ENCODE peak calls at places on chromosomes 4 and X, in ten cellular contexts. One of them, this sample, is unnamed.

GRCh38 chr4:38842998-38843397 is 13.6 kb downstream of the TLR6 start:
- DNase-seq in HL-60: no peak
- DNase-seq in brain microvascular endothelial cell: no peak
- DNase-seq in Caco-2: no peak
- DNase-seq in psoas muscle: no peak
- DNase-seq in A549: no peak
- DNase-seq in GM12865: no peak
- DNase-seq in transverse colon: no peak
- DNase-seq in GM12878: no peak
- DNase-seq in type B pancreatic cell: no peak
- DNase-seq in this sample: no peak

GRCh38 chr4:60313616-60314015 is 886.5 kb upstream of the ADGRL3 start:
- DNase-seq in HL-60: no peak
- DNase-seq in brain microvascular endothelial cell: no peak
- DNase-seq in Caco-2: no peak
- DNase-seq in psoas muscle: no peak
- DNase-seq in A549: no peak
- DNase-seq in GM12865: no peak
- DNase-seq in transverse colon: no peak
- DNase-seq in GM12878: no peak
- DNase-seq in type B pancreatic cell: no peak
- DNase-seq in this sample: no peak

GRCh38 chrX:134764202-134764785 is 106.0 kb upstream of the PLAC1 start:
- DNase-seq in HL-60: peak; percentile 29
- DNase-seq in brain microvascular endothelial cell: no peak
- DNase-seq in Caco-2: peak; percentile 62
- DNase-seq in psoas muscle: no peak
- DNase-seq in A549: peak; percentile 82
- DNase-seq in GM12865: peak; percentile 49
- DNase-seq in transverse colon: no peak
- DNase-seq in GM12878: no peak
- DNase-seq in type B pancreatic cell: no peak
- DNase-seq in this sample: no peak

GRCh38 chrX:119762718-119763117 is 4.3 kb downstream of the SOWAHD start:
- DNase-seq in HL-60: peak; percentile 57
- DNase-seq in brain microvascular endothelial cell: no peak
- DNase-seq in Caco-2: no peak
- DNase-seq in psoas muscle: no peak
- DNase-seq in A549: no peak
- DNase-seq in GM12865: peak; percentile 37
- DNase-seq in transverse colon: no peak
- DNase-seq in GM12878: no peak
- DNase-seq in type B pancreatic cell: no peak
- DNase-seq in this sample: no peak

GRCh38 chr4:145937990-145938611 is 522 bp downstream of the ZNF827 start:
- DNase-seq in HL-60: no peak
- DNase-seq in brain microvascular endothelial cell: peak; percentile 22
- DNase-seq in Caco-2: no peak
- DNase-seq in psoas muscle: no peak
- DNase-seq in A549: peak; percentile 15
- DNase-seq in GM12865: peak; percentile 64
- DNase-seq in transverse colon: peak; percentile 28
- DNase-seq in GM12878: no peak
- DNase-seq in type B pancreatic cell: no peak
- DNase-seq in this sample: peak; percentile 63

GRCh38 chr4:173009129-173009823 is 159.3 kb upstream of the GALNT7 start:
- DNase-seq in HL-60: no peak
- DNase-seq in brain microvascular endothelial cell: no peak
- DNase-seq in Caco-2: no peak
- DNase-seq in psoas muscle: no peak
- DNase-seq in A549: no peak
- DNase-seq in GM12865: no peak
- DNase-seq in transverse colon: no peak
- DNase-seq in GM12878: no peak
- DNase-seq in type B pancreatic cell: no peak
- DNase-seq in this sample: no peak

GRCh38 chr4:39528056-39528465 is 822 bp upstream of the UGDH start:
- DNase-seq in HL-60: no peak
- DNase-seq in brain microvascular endothelial cell: peak; percentile 76
- DNase-seq in Caco-2: no peak
- DNase-seq in psoas muscle: peak; percentile 90
- DNase-seq in A549: no peak
- DNase-seq in GM12865: no peak
- DNase-seq in transverse colon: no peak
- DNase-seq in GM12878: no peak
- DNase-seq in type B pancreatic cell: no peak
- DNase-seq in this sample: no peak

GRCh38 chrX:287670-288069 is 6.5 kb downstream of the PLCXD1 start:
- DNase-seq in HL-60: no peak
- DNase-seq in brain microvascular endothelial cell: no peak
- DNase-seq in Caco-2: no peak
- DNase-seq in psoas muscle: no peak
- DNase-seq in A549: no peak
- DNase-seq in GM12865: no peak
- DNase-seq in transverse colon: no peak
- DNase-seq in GM12878: no peak
- DNase-seq in type B pancreatic cell: no peak
- DNase-seq in this sample: no peak

GRCh38 chrX:154986826-154987575 is 35.5 kb downstream of the F8 start:
- DNase-seq in HL-60: no peak
- DNase-seq in brain microvascular endothelial cell: no peak
- DNase-seq in Caco-2: no peak
- DNase-seq in psoas muscle: no peak
- DNase-seq in A549: peak; percentile 33
- DNase-seq in GM12865: peak; percentile 5
- DNase-seq in transverse colon: no peak
- DNase-seq in GM12878: no peak
- DNase-seq in type B pancreatic cell: no peak
- DNase-seq in this sample: no peak

GRCh38 chr4:23337292-23337691 is 552.6 kb downstream of the PPARGC1A start:
- DNase-seq in HL-60: no peak
- DNase-seq in brain microvascular endothelial cell: no peak
- DNase-seq in Caco-2: peak; percentile 8
- DNase-seq in psoas muscle: no peak
- DNase-seq in A549: no peak
- DNase-seq in GM12865: no peak
- DNase-seq in transverse colon: no peak
- DNase-seq in GM12878: no peak
- DNase-seq in type B pancreatic cell: no peak
- DNase-seq in this sample: no peak
- TF ChIP-seq CTCF in HL-60: no peak
- TF ChIP-seq CTCF in brain microvascular endothelial cell: peak; percentile 40
- TF ChIP-seq CTCF in Caco-2: peak; percentile 51
- TF ChIP-seq CTCF in psoas muscle: peak; percentile 25
- TF ChIP-seq CTCF in A549: no peak
- TF ChIP-seq CTCF in GM12865: no peak
- TF ChIP-seq CTCF in transverse colon: peak; percentile 34
- TF ChIP-seq CTCF in GM12878: no peak
- TF ChIP-seq CTCF in type B pancreatic cell: peak; percentile 56
- TF ChIP-seq CTCF in this sample: no peak

DNA sequence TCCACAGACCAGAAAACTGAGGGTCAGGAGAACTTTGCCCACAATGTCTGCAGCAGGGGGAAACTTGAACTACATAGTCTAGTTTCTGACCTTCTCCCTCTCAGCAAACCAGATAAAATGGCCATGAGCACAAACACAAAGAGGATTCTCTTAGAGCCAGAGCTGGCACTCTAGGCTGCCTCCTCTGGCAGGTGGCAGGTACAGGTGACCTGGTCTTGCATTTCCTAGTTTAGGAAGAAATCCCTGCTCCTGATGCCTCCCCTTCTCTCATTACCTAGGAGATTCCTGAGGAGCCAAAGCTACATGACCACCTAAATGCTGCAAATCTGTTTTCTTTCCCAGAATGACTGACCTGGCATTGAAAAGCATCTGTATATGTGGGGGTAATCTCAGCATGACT is 45.1 kb downstream of the ARHGEF9 start:
- DNase-seq in HL-60: no peak
- DNase-seq in brain microvascular endothelial cell: no peak
- DNase-seq in Caco-2: no peak
- DNase-seq in psoas muscle: no peak
- DNase-seq in A549: no peak
- DNase-seq in GM12865: peak; percentile 3
- DNase-seq in transverse colon: no peak
- DNase-seq in GM12878: no peak
- DNase-seq in type B pancreatic cell: no peak
- DNase-seq in this sample: no peak
- TF ChIP-seq CTCF in HL-60: no peak
- TF ChIP-seq CTCF in brain microvascular endothelial cell: no peak
- TF ChIP-seq CTCF in Caco-2: no peak
- TF ChIP-seq CTCF in psoas muscle: no peak
- TF ChIP-seq CTCF in A549: no peak
- TF ChIP-seq CTCF in GM12865: no peak
- TF ChIP-seq CTCF in transverse colon: no peak
- TF ChIP-seq CTCF in GM12878: no peak
- TF ChIP-seq CTCF in type B pancreatic cell: no peak
- TF ChIP-seq CTCF in this sample: no peak

GRCh38 chr4:72326692-72327632 is 242.1 kb downstream of the ADAMTS3 start:
- DNase-seq in HL-60: no peak
- DNase-seq in brain microvascular endothelial cell: no peak
- DNase-seq in Caco-2: peak; percentile 21
- DNase-seq in psoas muscle: no peak
- DNase-seq in A549: peak; percentile 32
- DNase-seq in GM12865: peak; percentile 33
- DNase-seq in transverse colon: no peak
- DNase-seq in GM12878: no peak
- DNase-seq in type B pancreatic cell: no peak
- DNase-seq in this sample: no peak
- TF ChIP-seq CTCF in HL-60: peak; percentile 20
- TF ChIP-seq CTCF in brain microvascular endothelial cell: peak; percentile 62
- TF ChIP-seq CTCF in Caco-2: peak; percentile 54
- TF ChIP-seq CTCF in psoas muscle: peak; percentile 56
- TF ChIP-seq CTCF in A549: peak; percentile 56
- TF ChIP-seq CTCF in GM12865: peak; percentile 41
- TF ChIP-seq CTCF in transverse colon: peak; percentile 51
- TF ChIP-seq CTCF in GM12878: peak; percentile 43
- TF ChIP-seq CTCF in type B pancreatic cell: peak; percentile 85
- TF ChIP-seq CTCF in this sample: peak; percentile 54

GRCh38 chr4:8409271-8410065 is 31.1 kb downstream of the ACOX3 start:
- DNase-seq in HL-60: peak; percentile 20
- DNase-seq in brain microvascular endothelial cell: no peak
- DNase-seq in Caco-2: no peak
- DNase-seq in psoas muscle: no peak
- DNase-seq in A549: peak; percentile 42
- DNase-seq in GM12865: peak; percentile 38
- DNase-seq in transverse colon: peak; percentile 51
- DNase-seq in GM12878: no peak
- DNase-seq in type B pancreatic cell: no peak
- DNase-seq in this sample: peak; percentile 58

GRCh38 chr4:8410066-8410600 is 30.4 kb downstream of the ACOX3 start:
- DNase-seq in HL-60: no peak
- DNase-seq in brain microvascular endothelial cell: no peak
- DNase-seq in Caco-2: no peak
- DNase-seq in psoas muscle: no peak
- DNase-seq in A549: no peak
- DNase-seq in GM12865: no peak
- DNase-seq in transverse colon: no peak
- DNase-seq in GM12878: no peak
- DNase-seq in type B pancreatic cell: no peak
- DNase-seq in this sample: no peak

GRCh38 chr4:8412288-8412687 is 28.2 kb downstream of the ACOX3 start:
- DNase-seq in HL-60: no peak
- DNase-seq in brain microvascular endothelial cell: no peak
- DNase-seq in Caco-2: no peak
- DNase-seq in psoas muscle: no peak
- DNase-seq in A549: no peak
- DNase-seq in GM12865: no peak
- DNase-seq in transverse colon: no peak
- DNase-seq in GM12878: no peak
- DNase-seq in type B pancreatic cell: no peak
- DNase-seq in this sample: no peak

GRCh38 chr4:8411351-8412180 is 29.0 kb downstream of the ACOX3 start:
- DNase-seq in HL-60: no peak
- DNase-seq in brain microvascular endothelial cell: no peak
- DNase-seq in Caco-2: no peak
- DNase-seq in psoas muscle: no peak
- DNase-seq in A549: no peak
- DNase-seq in GM12865: no peak
- DNase-seq in transverse colon: no peak
- DNase-seq in GM12878: no peak
- DNase-seq in type B pancreatic cell: no peak
- DNase-seq in this sample: no peak

GRCh38 chr4:8410641-8411271 is 29.8 kb downstream of the ACOX3 start:
- DNase-seq in HL-60: peak; percentile 22
- DNase-seq in brain microvascular endothelial cell: peak; percentile 83
- DNase-seq in Caco-2: peak; percentile 89
- DNase-seq in psoas muscle: peak; percentile 52
- DNase-seq in A549: peak; percentile 80
- DNase-seq in GM12865: no peak
- DNase-seq in transverse colon: peak; percentile 55
- DNase-seq in GM12878: no peak
- DNase-seq in type B pancreatic cell: no peak
- DNase-seq in this sample: no peak
- TF ChIP-seq CTCF in HL-60: no peak
- TF ChIP-seq CTCF in brain microvascular endothelial cell: peak; percentile 76
- TF ChIP-seq CTCF in Caco-2: peak; percentile 36
- TF ChIP-seq CTCF in psoas muscle: peak; percentile 32
- TF ChIP-seq CTCF in A549: peak; percentile 35
- TF ChIP-seq CTCF in GM12865: no peak
- TF ChIP-seq CTCF in transverse colon: peak; percentile 21
- TF ChIP-seq CTCF in GM12878: peak; percentile 26
- TF ChIP-seq CTCF in type B pancreatic cell: peak; percentile 68
- TF ChIP-seq CTCF in this sample: no peak

This sample was measured in activated CD8-positive, alpha-beta T cell treated with anti-CD3 and anti-CD28 coated beads for 36 hours.